ENCODE peak calls at places on chromosomes 7 and 10, in six cellular contexts. One of them, this sample, is unnamed.

GRCh38 chr7:147419001-147419400 is 1171.6 kb upstream of the C7orf33 start:
- DNase-seq in PC-3: no peak
- DNase-seq in HCT116: no peak
- DNase-seq in GM23248: no peak
- DNase-seq in astrocyte: no peak
- DNase-seq in fibroblast of lung: no peak
- DNase-seq in this sample: no peak

GRCh38 chr10:50497758-50498157 is 126.0 kb downstream of the SGMS1 start:
- DNase-seq in PC-3: peak
- DNase-seq in HCT116: no peak
- DNase-seq in GM23248: peak
- DNase-seq in astrocyte: peak
- DNase-seq in fibroblast of lung: peak
- DNase-seq in this sample: no peak

GRCh38 chr10:132479024-132479602 is 58.5 kb upstream of the INPP5A start:
- DNase-seq in PC-3: no peak
- DNase-seq in HCT116: no peak
- DNase-seq in GM23248: no peak
- DNase-seq in astrocyte: no peak
- DNase-seq in fibroblast of lung: no peak
- DNase-seq in this sample: no peak

GRCh38 chr10:67487199-67487598 is 208.8 kb downstream of the CTNNA3 start:
- DNase-seq in PC-3: peak
- DNase-seq in HCT116: no peak
- DNase-seq in GM23248: no peak
- DNase-seq in astrocyte: no peak
- DNase-seq in fibroblast of lung: no peak
- DNase-seq in this sample: no peak

GRCh38 chr7:35418716-35419425 is 165.0 kb upstream of the TBX20 start:
- DNase-seq in PC-3: no peak
- DNase-seq in HCT116: no peak
- DNase-seq in GM23248: no peak
- DNase-seq in astrocyte: no peak
- DNase-seq in fibroblast of lung: no peak
- DNase-seq in this sample: no peak

GRCh38 chr7:32204361-32205018 is 134.3 kb upstream of the PDE1C start:
- DNase-seq in PC-3: peak
- DNase-seq in HCT116: peak
- DNase-seq in GM23248: peak
- DNase-seq in astrocyte: peak
- DNase-seq in fibroblast of lung: peak
- DNase-seq in this sample: peak

GRCh38 chr7:36667007-36667406 is 57.3 kb downstream of the AOAH start:
- DNase-seq in PC-3: no peak
- DNase-seq in HCT116: no peak
- DNase-seq in GM23248: peak
- DNase-seq in astrocyte: peak
- DNase-seq in fibroblast of lung: no peak
- DNase-seq in this sample: no peak

GRCh38 chr10:43892062-43892765 is 243.5 kb upstream of the ZNF32 start:
- DNase-seq in PC-3: peak
- DNase-seq in HCT116: no peak
- DNase-seq in GM23248: peak
- DNase-seq in astrocyte: peak
- DNase-seq in fibroblast of lung: peak
- DNase-seq in this sample: no peak

GRCh38 chr10:6138456-6138855 is 49.6 kb downstream of the RBM17 start:
- DNase-seq in PC-3: no peak
- DNase-seq in HCT116: no peak
- DNase-seq in GM23248: no peak
- DNase-seq in astrocyte: no peak
- DNase-seq in fibroblast of lung: no peak
- DNase-seq in this sample: no peak

GRCh38 chr7:74082770-74083116 is 861 bp upstream of the LIMK1 start:
- DNase-seq in PC-3: no peak
- DNase-seq in HCT116: no peak
- DNase-seq in GM23248: no peak
- DNase-seq in astrocyte: no peak
- DNase-seq in fibroblast of lung: no peak
- DNase-seq in this sample: no peak

GRCh38 chr7:107543338-107543993 is 20.3 kb downstream of the COG5 start:
- DNase-seq in PC-3: no peak
- DNase-seq in HCT116: no peak
- DNase-seq in GM23248: no peak
- DNase-seq in astrocyte: no peak
- DNase-seq in fibroblast of lung: no peak
- DNase-seq in this sample: no peak

GRCh38 chr7:111865430-111865829 is 303.1 kb upstream of the IMMP2L start:
- DNase-seq in PC-3: no peak
- DNase-seq in HCT116: no peak
- DNase-seq in GM23248: no peak
- DNase-seq in astrocyte: no peak
- DNase-seq in fibroblast of lung: no peak
- DNase-seq in this sample: no peak

GRCh38 chr10:94129393-94130130 is 135.8 kb downstream of the PLCE1 start:
- DNase-seq in PC-3: peak
- DNase-seq in HCT116: no peak
- DNase-seq in GM23248: peak
- DNase-seq in astrocyte: peak
- DNase-seq in fibroblast of lung: peak
- DNase-seq in this sample: no peak

GRCh38 chr7:115987486-115987885 is 43.1 kb downstream of the TFEC start:
- DNase-seq in PC-3: no peak
- DNase-seq in HCT116: no peak
- DNase-seq in GM23248: no peak
- DNase-seq in astrocyte: no peak
- DNase-seq in fibroblast of lung: no peak
- DNase-seq in this sample: no peak

GRCh38 chr7:12385364-12385786 is 18.3 kb downstream of the VWDE start:
- DNase-seq in PC-3: no peak
- DNase-seq in HCT116: no peak
- DNase-seq in GM23248: no peak
- DNase-seq in astrocyte: no peak
- DNase-seq in fibroblast of lung: no peak
- DNase-seq in this sample: no peak

GRCh38 chr7:100888529-100888987 is 957 bp downstream of the UFSP1 start:
- DNase-seq in PC-3: no peak
- DNase-seq in HCT116: no peak
- DNase-seq in GM23248: peak
- DNase-seq in astrocyte: no peak
- DNase-seq in fibroblast of lung: no peak
- DNase-seq in this sample: no peak

GRCh38 chr10:109915566-109915965 is 7.7 kb downstream of the XPNPEP1 start:
- DNase-seq in PC-3: no peak
- DNase-seq in HCT116: no peak
- DNase-seq in GM23248: no peak
- DNase-seq in astrocyte: peak
- DNase-seq in fibroblast of lung: no peak
- DNase-seq in this sample: no peak

GRCh38 chr7:1554332-1555045 is 1.5 kb downstream of the TMEM184A start:
- DNase-seq in PC-3: no peak
- DNase-seq in HCT116: no peak
- DNase-seq in GM23248: no peak
- DNase-seq in astrocyte: no peak
- DNase-seq in fibroblast of lung: no peak
- DNase-seq in this sample: no peak

GRCh38 chr7:2066251-2066919 is 166.4 kb downstream of the MAD1L1 start:
- DNase-seq in PC-3: no peak
- DNase-seq in HCT116: no peak
- DNase-seq in GM23248: no peak
- DNase-seq in astrocyte: no peak
- DNase-seq in fibroblast of lung: no peak
- DNase-seq in this sample: no peak

GRCh38 chr10:52950578-52950977 is 178.0 kb upstream of the MBL2 start:
- DNase-seq in PC-3: peak
- DNase-seq in HCT116: no peak
- DNase-seq in GM23248: no peak
- DNase-seq in astrocyte: no peak
- DNase-seq in fibroblast of lung: no peak
- DNase-seq in this sample: no peak

GRCh38 chr10:46268076-46268881 is 18.5 kb upstream of the ANTXRL start:
- DNase-seq in PC-3: no peak
- DNase-seq in HCT116: no peak
- DNase-seq in GM23248: no peak
- DNase-seq in astrocyte: no peak
- DNase-seq in fibroblast of lung: no peak
- DNase-seq in this sample: no peak

GRCh38 chr7:5479941-5480517 is 56.4 kb upstream of the TNRC18 start:
- DNase-seq in PC-3: no peak
- DNase-seq in HCT116: no peak
- DNase-seq in GM23248: no peak
- DNase-seq in astrocyte: no peak
- DNase-seq in fibroblast of lung: no peak
- DNase-seq in this sample: no peak

GRCh38 chr10:43218206-43218950 is 48.5 kb downstream of the RASGEF1A start:
- DNase-seq in PC-3: no peak
- DNase-seq in HCT116: no peak
- DNase-seq in GM23248: peak
- DNase-seq in astrocyte: peak
- DNase-seq in fibroblast of lung: no peak
- DNase-seq in this sample: no peak

GRCh38 chr7:55074008-55074499 is 55.2 kb downstream of the EGFR start:
- DNase-seq in PC-3: peak
- DNase-seq in HCT116: peak
- DNase-seq in GM23248: peak
- DNase-seq in astrocyte: peak
- DNase-seq in fibroblast of lung: peak
- DNase-seq in this sample: peak

GRCh38 chr7:45713669-45714520 is 139.7 kb downstream of the ADCY1 start:
- DNase-seq in PC-3: no peak
- DNase-seq in HCT116: no peak
- DNase-seq in GM23248: no peak
- DNase-seq in astrocyte: no peak
- DNase-seq in fibroblast of lung: no peak
- DNase-seq in this sample: no peak

GRCh38 chr10:4144802-4145201 is 359.8 kb upstream of the KLF6 start:
- DNase-seq in PC-3: peak
- DNase-seq in HCT116: no peak
- DNase-seq in GM23248: peak
- DNase-seq in astrocyte: no peak
- DNase-seq in fibroblast of lung: peak
- DNase-seq in this sample: no peak

GRCh38 chr10:93384006-93384405 is 98.1 kb downstream of the MYOF start:
- DNase-seq in PC-3: peak
- DNase-seq in HCT116: peak
- DNase-seq in GM23248: no peak
- DNase-seq in astrocyte: no peak
- DNase-seq in fibroblast of lung: no peak
- DNase-seq in this sample: no peak

GRCh38 chr10:98478430-98479222 is 31.9 kb upstream of the HPS1 start:
- DNase-seq in PC-3: no peak
- DNase-seq in HCT116: no peak
- DNase-seq in GM23248: peak
- DNase-seq in astrocyte: no peak
- DNase-seq in fibroblast of lung: no peak
- DNase-seq in this sample: no peak

GRCh38 chr7:44307905-44308740 is 17.3 kb downstream of the CAMK2B start:
- DNase-seq in PC-3: no peak
- DNase-seq in HCT116: no peak
- DNase-seq in GM23248: no peak
- DNase-seq in astrocyte: no peak
- DNase-seq in fibroblast of lung: no peak
- DNase-seq in this sample: no peak

GRCh38 chr10:108782411-108782810 is 1140.9 kb downstream of the XPNPEP1 start:
- DNase-seq in PC-3: no peak
- DNase-seq in HCT116: no peak
- DNase-seq in GM23248: peak
- DNase-seq in astrocyte: peak
- DNase-seq in fibroblast of lung: no peak
- DNase-seq in this sample: no peak

GRCh38 chr7:130909881-130910672 is 176.1 kb upstream of the KLF14 start:
- DNase-seq in PC-3: peak
- DNase-seq in HCT116: no peak
- DNase-seq in GM23248: peak
- DNase-seq in astrocyte: peak
- DNase-seq in fibroblast of lung: no peak
- DNase-seq in this sample: peak

GRCh38 chr7:140062528-140063299 is at the start of gene PARP12:
- DNase-seq in PC-3: peak
- DNase-seq in HCT116: no peak
- DNase-seq in GM23248: peak
- DNase-seq in astrocyte: peak
- DNase-seq in fibroblast of lung: peak
- DNase-seq in this sample: peak
- H3K9ac ChIP-seq in PC-3: peak
- H3K9ac ChIP-seq in HCT116: peak
- H3K9ac ChIP-seq in GM23248: peak
- H3K9ac ChIP-seq in astrocyte: peak
- H3K9ac ChIP-seq in fibroblast of lung: peak
- H3K9ac ChIP-seq in this sample: peak

GRCh38 chr7:158022601-158023000 is 565.0 kb downstream of the PTPRN2 start:
- DNase-seq in PC-3: no peak
- DNase-seq in HCT116: no peak
- DNase-seq in GM23248: no peak
- DNase-seq in astrocyte: no peak
- DNase-seq in fibroblast of lung: no peak
- DNase-seq in this sample: no peak
- TF ChIP-seq EZH2 in PC-3: no peak
- TF ChIP-seq EZH2 in HCT116: no peak
- TF ChIP-seq EZH2 in GM23248: no peak
- TF ChIP-seq EZH2 in astrocyte: no peak
- TF ChIP-seq EZH2 in fibroblast of lung: no peak
- TF ChIP-seq EZH2 in this sample: no peak

DNA sequence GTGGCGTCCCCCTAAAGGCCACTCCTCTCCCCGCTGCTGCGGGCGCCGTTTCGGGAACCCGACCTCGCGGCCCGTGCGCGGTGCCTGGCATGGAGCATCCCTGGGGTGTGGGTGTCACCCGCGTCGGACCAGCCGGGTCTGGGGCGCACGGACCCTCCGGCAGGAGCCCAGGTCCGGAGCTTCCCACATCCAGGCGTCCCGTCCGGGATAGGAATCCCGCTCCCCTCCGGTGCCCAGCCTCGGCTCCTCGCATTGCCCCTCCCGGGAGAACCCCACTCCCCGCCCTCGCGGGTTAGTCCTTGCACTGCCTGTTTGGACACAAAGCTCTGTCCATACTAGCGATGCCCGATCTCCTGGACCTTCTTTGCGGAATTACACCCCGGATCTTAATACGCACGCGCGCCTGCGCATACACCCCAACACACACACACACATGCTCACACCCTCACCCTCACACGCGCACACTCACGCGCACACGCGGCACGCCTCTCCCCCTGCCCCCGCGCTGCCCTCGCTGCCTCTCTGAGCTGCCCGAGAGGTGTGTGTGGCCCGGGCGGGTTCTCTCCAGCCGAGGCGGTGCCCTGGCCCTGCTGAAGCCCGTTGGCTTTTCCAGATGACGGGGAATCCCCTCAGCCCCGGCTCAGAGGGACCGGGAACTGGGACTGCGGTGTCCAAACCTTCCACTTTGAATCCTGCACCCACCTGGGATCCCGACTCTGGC is 925 bp downstream of the MTURN start:
- DNase-seq in PC-3: peak
- DNase-seq in HCT116: no peak
- DNase-seq in GM23248: peak
- DNase-seq in astrocyte: peak
- DNase-seq in fibroblast of lung: peak
- DNase-seq in this sample: peak
- H3K9ac ChIP-seq in PC-3: peak
- H3K9ac ChIP-seq in HCT116: peak
- H3K9ac ChIP-seq in GM23248: peak
- H3K9ac ChIP-seq in astrocyte: peak
- H3K9ac ChIP-seq in fibroblast of lung: peak
- H3K9ac ChIP-seq in this sample: peak

GRCh38 chr7:110170762-110171161 is 920.2 kb upstream of the LRRN3 start:
- DNase-seq in PC-3: no peak
- DNase-seq in HCT116: no peak
- DNase-seq in GM23248: no peak
- DNase-seq in astrocyte: peak
- DNase-seq in fibroblast of lung: peak
- DNase-seq in this sample: no peak

GRCh38 chr7:110168010-110168409 is 922.9 kb upstream of the LRRN3 start:
- DNase-seq in PC-3: no peak
- DNase-seq in HCT116: no peak
- DNase-seq in GM23248: no peak
- DNase-seq in astrocyte: peak
- DNase-seq in fibroblast of lung: no peak
- DNase-seq in this sample: no peak
- TF ChIP-seq EZH2 in PC-3: no peak
- TF ChIP-seq EZH2 in HCT116: no peak
- TF ChIP-seq EZH2 in GM23248: no peak
- TF ChIP-seq EZH2 in astrocyte: no peak
- TF ChIP-seq EZH2 in fibroblast of lung: no peak
- TF ChIP-seq EZH2 in this sample: no peak